ENCODE peak calls at places on chromosome 15, in five cellular contexts. Y is GM06990, F is body of pancreas, J is astrocyte of the spinal cord, N is HL-60. A is an unnamed sample.

GRCh38 chr15:69637818-69638217 is 185.2 kb downstream of the RPLP1 start:
- DNase-seq in Y (no peak), F (no peak), J (no peak), N (no peak), A (no peak)

GRCh38 chr15:98807262-98807661 is 158.9 kb downstream of the IGF1R start:
- DNase-seq in Y (no peak), F (no peak), J (peak; percentile 59), N (peak; percentile 11), A (no peak)

GRCh38 chr15:55186331-55186730 is 10.4 kb downstream of the RSL24D1 start:
- DNase-seq in Y (no peak), F (no peak), J (no peak), N (no peak), A (no peak)

GRCh38 chr15:40927497-40928346 is 1.4 kb upstream of the DLL4 start:
- DNase-seq in Y (no peak), F (no peak), J (no peak), N (no peak), A (no peak)

GRCh38 chr15:84819291-84819768 is 2.2 kb downstream of the ALPK3 start:
- DNase-seq in Y (no peak), F (no peak), J (no peak), N (no peak), A (no peak)

GRCh38 chr15:60935130-60935529 is 294.0 kb downstream of the RORA start:
- DNase-seq in Y (no peak), F (no peak), J (no peak), N (no peak), A (no peak)

GRCh38 chr15:28096720-28097431 is 2.2 kb downstream of the OCA2 start:
- DNase-seq in Y (no peak), F (no peak), J (no peak), N (no peak), A (no peak)

GRCh38 chr15:59294961-59295741 is 77.5 kb downstream of the MYO1E start:
- DNase-seq in Y (no peak), F (peak; percentile 16), J (peak; percentile 95), N (no peak), A (no peak)

GRCh38 chr15:100783296-100783695 is 96.3 kb upstream of the ALDH1A3 start:
- DNase-seq in Y (no peak), F (no peak), J (no peak), N (no peak), A (no peak)

GRCh38 chr15:70826634-70827033 is 27.3 kb downstream of the LARP6 start:
- DNase-seq in Y (no peak), F (peak; percentile 36), J (peak; percentile 74), N (no peak), A (no peak)

GRCh38 chr15:100405179-100405578 is 63.4 kb upstream of the ADAMTS17 start:
- DNase-seq in Y (no peak), F (no peak), J (no peak), N (no peak), A (no peak)

GRCh38 chr15:91383532-91383931 is 283.5 kb downstream of the SV2B start:
- DNase-seq in Y (no peak), F (no peak), J (no peak), N (no peak), A (no peak)

GRCh38 chr15:67193223-67194009 is 61.0 kb downstream of the AAGAB start:
- DNase-seq in Y (no peak), F (no peak), J (no peak), N (no peak), A (no peak)

GRCh38 chr15:31376511-31376910 is 49.9 kb downstream of the KLF13 start:
- DNase-seq in Y (no peak), F (no peak), J (no peak), N (no peak), A (no peak)

GRCh38 chr15:22850055-22850454 is 11.6 kb downstream of the NIPA2 start:
- DNase-seq in Y (no peak), F (no peak), J (no peak), N (no peak), A (no peak)

GRCh38 chr15:22846073-22846472 is 7.6 kb downstream of the NIPA2 start:
- DNase-seq in Y (no peak), F (no peak), J (no peak), N (no peak), A (no peak)

GRCh38 chr15:22844421-22845288 is 6.2 kb downstream of the NIPA2 start:
- DNase-seq in Y (no peak), F (no peak), J (no peak), N (no peak), A (no peak)

DNA sequence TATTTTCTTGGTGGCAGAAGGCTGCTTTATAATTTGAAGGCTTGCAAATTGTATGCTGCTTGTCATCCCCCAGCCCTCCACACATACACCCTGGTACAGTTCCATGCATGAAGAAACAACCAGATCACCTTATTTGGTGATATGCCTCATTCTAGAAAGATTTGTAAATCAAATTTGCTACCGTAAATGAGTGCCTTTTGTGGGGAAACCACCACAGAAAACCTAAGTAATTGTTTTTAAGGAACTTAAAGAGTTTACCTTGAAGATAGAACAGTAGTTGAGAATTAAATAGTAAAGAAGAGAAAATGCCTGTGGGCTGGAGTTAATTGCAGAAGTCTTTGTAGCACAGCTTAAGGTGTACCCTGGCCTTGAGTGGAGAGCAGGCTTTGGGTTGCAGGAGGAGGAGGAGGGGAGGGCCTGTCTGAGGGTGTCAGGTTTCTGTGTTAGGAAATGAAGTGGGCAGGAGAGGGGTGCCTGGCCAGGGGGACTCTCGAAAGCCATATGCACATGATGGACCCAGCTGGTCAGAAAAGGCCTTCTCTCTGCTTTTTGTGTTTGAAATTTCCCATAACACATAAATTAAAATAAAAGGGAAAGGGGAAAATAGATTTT is 6.9 kb downstream of the NIPA2 start:
- DNase-seq in Y (no peak), F (no peak), J (peak; percentile 20), N (no peak), A (no peak)
- TF ChIP-seq CTCF in Y (no peak), F (no peak), J (no peak), N (no peak), A (no peak)

DNA sequence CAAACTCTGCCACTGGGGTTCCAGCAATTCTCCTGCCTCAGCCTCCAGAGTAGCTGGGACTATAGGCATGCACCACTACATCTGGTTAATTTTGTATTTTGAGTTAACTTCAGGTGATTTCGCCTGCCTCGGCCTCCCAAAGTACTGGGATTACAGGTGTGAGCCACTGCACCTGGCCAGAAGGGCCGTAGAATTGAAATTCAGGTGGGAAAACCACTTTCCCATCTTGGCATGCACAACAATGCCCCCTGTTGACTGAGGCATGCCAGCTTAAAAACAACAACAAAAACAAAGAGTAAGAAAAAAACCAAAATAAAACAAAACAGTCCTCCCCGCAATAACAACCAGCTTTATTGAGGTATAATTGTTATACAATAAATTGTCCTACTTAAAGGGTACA is 32.6 kb upstream of the RAB11A start:
- DNase-seq in Y (no peak), F (no peak), J (no peak), N (no peak), A (no peak)
- TF ChIP-seq CTCF in Y (peak; percentile 72), F (no peak), J (no peak), N (no peak), A (peak; percentile 46)

GRCh38 chr15:33218071-33218491 is 23.6 kb upstream of the FMN1 start:
- DNase-seq in Y (no peak), F (no peak), J (peak; percentile 85), N (no peak), A (no peak)

GRCh38 chr15:33211409-33211808 is 16.9 kb upstream of the FMN1 start:
- DNase-seq in Y (no peak), F (peak; percentile 34), J (no peak), N (no peak), A (no peak)

DNA sequence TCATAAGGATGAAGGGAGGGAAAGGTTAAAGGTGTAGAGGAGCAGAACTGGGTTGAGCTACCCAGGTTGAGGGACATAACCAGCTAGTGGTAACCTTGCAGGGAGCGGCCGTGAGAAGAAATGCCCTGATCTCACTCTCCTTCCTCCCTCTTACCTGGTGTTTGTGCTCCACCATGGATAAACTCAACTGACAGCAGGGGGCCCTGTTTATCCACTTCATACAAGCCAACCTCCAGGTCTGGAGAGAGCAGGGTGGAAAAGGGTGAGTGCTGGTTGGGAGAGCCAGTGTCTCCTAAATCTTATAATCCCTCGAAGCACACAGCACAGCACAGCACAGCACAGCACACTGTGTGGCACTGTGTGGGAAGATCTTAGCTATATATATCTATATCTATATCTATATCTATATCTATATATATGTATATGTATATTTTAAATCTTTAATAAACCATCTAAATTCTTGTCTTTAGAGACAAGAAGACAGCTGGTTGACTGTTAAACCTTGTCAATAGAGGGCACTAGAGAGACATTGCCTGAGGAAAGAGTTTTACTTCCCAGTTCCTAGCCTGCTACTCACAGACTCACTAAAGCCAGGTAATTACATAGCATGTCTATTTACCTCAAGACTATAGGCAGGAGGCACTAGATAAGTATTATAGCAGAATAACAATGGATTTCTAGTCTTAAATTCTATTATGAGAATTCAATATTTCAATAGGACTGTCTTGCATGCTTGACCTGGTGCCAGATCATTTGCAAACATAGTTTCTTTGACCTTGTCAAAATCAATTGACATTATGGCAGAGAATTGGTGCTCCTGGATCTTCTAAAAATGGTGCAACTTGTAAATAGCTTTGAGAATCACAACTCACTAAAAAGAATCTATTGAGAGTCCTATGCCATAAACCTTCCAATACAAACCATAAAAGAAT is 21.7 kb upstream of the FMN1 start:
- DNase-seq in Y (no peak), F (no peak), J (no peak), N (no peak), A (no peak)
- TF ChIP-seq CTCF in Y (peak; percentile 75), F (peak; percentile 16), J (peak; percentile 67), N (peak; percentile 45), A (peak; percentile 48)

GRCh38 chr15:78716651-78717050 is 75.6 kb upstream of the CHRNB4 start:
- DNase-seq in Y (no peak), F (no peak), J (no peak), N (no peak), A (no peak)

GRCh38 chr15:78715930-78716329 is 74.9 kb upstream of the CHRNB4 start:
- DNase-seq in Y (no peak), F (no peak), J (peak; percentile 58), N (no peak), A (no peak)

GRCh38 chr15:78712797-78713515 is 71.9 kb upstream of the CHRNB4 start:
- DNase-seq in Y (no peak), F (no peak), J (no peak), N (no peak), A (no peak)

GRCh38 chr15:78715439-78715838 is 74.4 kb upstream of the CHRNB4 start:
- DNase-seq in Y (no peak), F (no peak), J (no peak), N (no peak), A (no peak)

GRCh38 chr15:78714890-78715289 is 73.9 kb upstream of the CHRNB4 start:
- DNase-seq in Y (no peak), F (no peak), J (no peak), N (no peak), A (no peak)
- TF ChIP-seq CTCF in Y (no peak), F (no peak), J (no peak), N (no peak), A (no peak)

DNA sequence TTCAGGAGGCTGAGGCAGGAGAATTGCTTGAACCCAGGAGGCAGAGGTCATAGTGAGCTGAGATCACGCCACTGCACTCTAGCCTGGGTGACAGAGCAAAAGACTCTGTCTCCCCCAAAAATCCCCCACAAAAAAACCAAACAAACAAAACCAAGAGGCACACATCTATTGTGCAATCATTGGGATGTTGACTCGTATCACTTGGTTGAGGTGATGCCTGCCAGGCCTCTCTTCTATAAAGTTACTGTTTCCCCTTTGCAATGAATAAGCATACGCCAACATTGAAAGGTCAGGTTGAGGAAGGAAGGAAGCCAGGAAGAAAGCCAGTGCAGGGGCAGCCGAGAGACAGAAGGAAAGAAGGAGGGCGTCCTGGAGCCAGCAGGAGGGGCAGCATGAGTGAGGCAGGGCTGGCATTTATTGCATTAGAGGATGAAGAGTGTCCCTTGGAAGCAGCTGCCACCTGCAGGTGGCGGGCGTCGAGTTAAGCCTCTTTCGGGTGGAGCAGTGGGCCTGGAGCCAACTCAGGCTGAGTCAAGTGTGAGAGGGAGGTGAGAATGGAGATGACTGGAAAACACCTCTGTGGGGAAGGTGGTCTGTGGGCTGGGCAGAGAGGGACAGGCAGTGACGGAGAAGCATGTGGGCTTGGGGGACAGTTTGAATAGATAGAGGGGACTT is 8.3 kb upstream of the CSPG4 start:
- DNase-seq in Y (no peak), F (peak; percentile 71), J (peak; percentile 39), N (no peak), A (peak; percentile 97)
- TF ChIP-seq CTCF in Y (peak; percentile 50), F (no peak), J (peak; percentile 39), N (peak; percentile 52), A (peak; percentile 72)